ENCODE peak calls at places on chromosomes 6 and 20, in six cellular contexts. B, Q, V, L, K and C are unnamed samples.

GRCh38 chr20:9838378-9839295 is at the start of gene PAK5:
- DNase-seq in L (peak), V (peak), Q (peak), B (peak), K (peak), C (no peak)

GRCh38 chr20:50837532-50838321 is 42.9 kb downstream of the BCAS4 start:
- DNase-seq in B (no peak), Q (no peak), V (no peak), L (no peak), K (peak), C (peak)

GRCh38 chr6:125188037-125188436 is 34.5 kb downstream of the TPD52L1 start:
- DNase-seq in V (no peak), B (no peak), L (no peak), K (peak), Q (peak), C (peak)

GRCh38 chr6:166456360-166457156 is 73.8 kb upstream of the MPC1 start:
- DNase-seq in B (no peak), V (peak), Q (no peak), K (peak), L (no peak), C (no peak)

GRCh38 chr6:47308674-47309325 is 905 bp downstream of the TNFRSF21 start:
- DNase-seq in B (no peak), L (peak), Q (peak), K (peak), V (peak), C (peak)

GRCh38 chr6:18022398-18023231 is 35.2 kb upstream of the KIF13A start:
- DNase-seq in K (peak), V (peak), B (peak), Q (no peak), L (peak), C (peak)

GRCh38 chr6:150087336-150087735 is 18.4 kb upstream of the ULBP3 start:
- DNase-seq in V (no peak), K (no peak), L (no peak), B (no peak), Q (no peak), C (no peak)

GRCh38 chr6:19838442-19839236 is 1.5 kb downstream of the ID4 start:
- DNase-seq in L (peak), B (peak), V (peak), Q (peak), K (peak), C (peak)

GRCh38 chr6:49541210-49541724 is 9.2 kb upstream of the C6orf141 start:
- DNase-seq in K (peak), B (no peak), L (no peak), V (peak), Q (peak), C (peak)

GRCh38 chr6:108546079-108547049 is 14.4 kb upstream of the FOXO3 start:
- DNase-seq in L (no peak), B (no peak), V (no peak), Q (no peak), K (no peak), C (no peak)

GRCh38 chr20:9409981-9410380 is 104.4 kb upstream of the LAMP5 start:
- DNase-seq in B (no peak), Q (peak), V (peak), L (no peak), K (peak), C (no peak)

GRCh38 chr6:163577404-163577803 is 162.9 kb downstream of the QKI start:
- DNase-seq in B (no peak), Q (no peak), L (no peak), K (no peak), V (peak), C (no peak)

GRCh38 chr20:57876163-57876562 is 166.3 kb upstream of the PMEPA1 start:
- DNase-seq in B (no peak), Q (no peak), V (no peak), L (no peak), K (no peak), C (no peak)

GRCh38 chr6:154606457-154606856 is 96.0 kb upstream of the CNKSR3 start:
- DNase-seq in Q (no peak), K (no peak), B (no peak), V (no peak), L (no peak), C (peak)

GRCh38 chr20:3101737-3102574 is 17.4 kb upstream of the AVP start:
- DNase-seq in V (no peak), L (no peak), K (no peak), Q (no peak), B (no peak), C (no peak)

GRCh38 chr6:21587925-21588811 is 5.4 kb upstream of the SOX4 start:
- DNase-seq in B (no peak), K (peak), L (peak), V (peak), Q (peak), C (no peak)

GRCh38 chr6:61886608-61887259 is 399.3 kb downstream of the KHDRBS2 start:
- DNase-seq in B (no peak), V (peak), Q (peak), L (no peak), K (no peak), C (no peak)

GRCh38 chr6:150566486-150566885 is 33.2 kb upstream of the PLEKHG1 start:
- DNase-seq in Q (no peak), B (no peak), V (no peak), L (no peak), K (no peak), C (no peak)

GRCh38 chr20:35546127-35546526 is 4.2 kb downstream of the ERGIC3 start:
- DNase-seq in V (no peak), K (no peak), L (no peak), B (no peak), Q (no peak), C (no peak)
- H2BK5ac ChIP-seq in V (no peak), K (no peak), L (no peak), B (no peak), Q (no peak), C (no peak)

DNA sequence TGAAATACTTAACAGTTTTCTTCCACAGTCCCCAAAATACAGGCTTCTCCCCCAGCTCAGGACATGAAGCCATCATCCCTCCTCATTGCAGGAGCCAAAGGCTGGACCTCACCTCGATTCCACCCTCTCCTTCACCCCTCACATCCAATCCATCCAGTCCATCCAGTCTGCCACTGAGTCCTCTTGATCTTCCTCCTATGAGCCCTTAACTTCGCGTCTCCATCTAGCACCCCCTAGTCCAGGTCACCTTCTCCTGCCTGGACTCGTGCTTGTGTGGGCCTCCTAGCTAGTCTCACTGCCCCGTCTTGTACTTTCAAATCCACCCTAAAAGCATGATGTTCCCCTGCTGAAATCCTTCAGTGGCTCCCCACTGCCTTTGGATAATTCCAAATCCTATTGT is 3.3 kb downstream of the TRIB3 start:
- DNase-seq in B (no peak), K (no peak), L (no peak), Q (no peak), V (no peak), C (no peak)
- H3K4me3 ChIP-seq in B (no peak), K (no peak), L (no peak), Q (no peak), V (no peak), C (no peak)

GRCh38 chr6:159043236-159043635 is 1.6 kb downstream of the TAGAP start:
- DNase-seq in K (no peak), B (no peak), V (no peak), L (no peak), Q (peak), C (no peak)

GRCh38 chr6:159042824-159043181 is 2.0 kb downstream of the TAGAP start:
- DNase-seq in Q (no peak), V (no peak), K (no peak), L (no peak), B (no peak), C (no peak)

GRCh38 chr6:159041181-159041580 is 3.6 kb downstream of the TAGAP start:
- DNase-seq in B (no peak), L (no peak), K (no peak), Q (no peak), V (no peak), C (no peak)

GRCh38 chr6:159043986-159044385 is 805 bp downstream of the TAGAP start:
- DNase-seq in L (no peak), V (no peak), K (no peak), Q (no peak), B (no peak), C (no peak)

GRCh38 chr6:159042003-159042823 is 2.6 kb downstream of the TAGAP start:
- DNase-seq in L (peak), K (peak), B (peak), Q (peak), V (peak), C (peak)
- H2AK5ac ChIP-seq in L (no peak), K (no peak), B (no peak), Q (no peak), V (no peak), C (no peak)

GRCh38 chr20:46640536-46641311 is 10.5 kb downstream of the SLC13A3 start:
- DNase-seq in L (no peak), Q (no peak), B (no peak), K (no peak), V (no peak), C (no peak)
- H2BK5ac ChIP-seq in L (no peak), Q (no peak), B (no peak), K (no peak), V (no peak), C (no peak)

GRCh38 chr20:23035731-23036130 is 619 bp downstream of the SSTR4 start:
- DNase-seq in B (no peak), K (no peak), V (no peak), L (no peak), Q (no peak), C (no peak)
- H3K4me3 ChIP-seq in B (peak), K (no peak), V (no peak), L (no peak), Q (no peak), C (no peak)

GRCh38 chr20:62362991-62363919 is 3.9 kb downstream of the LAMA5 start:
- DNase-seq in V (peak), Q (no peak), B (no peak), K (no peak), L (no peak), C (no peak)
- H2AK5ac ChIP-seq in V (no peak), Q (peak), B (peak), K (no peak), L (peak), C (no peak)

GRCh38 chr6:30615958-30616810 is 859 bp downstream of the PPP1R10 start:
- DNase-seq in Q (peak), L (peak), V (peak), K (no peak), B (no peak), C (peak)
- H2BK5ac ChIP-seq in Q (peak), L (no peak), V (peak), K (peak), B (peak), C (peak)

GRCh38 chr6:36539814-36540568 is 7.3 kb downstream of the STK38 start:
- DNase-seq in L (no peak), B (no peak), V (peak), K (no peak), Q (no peak), C (peak)
- H3K4me3 ChIP-seq in L (no peak), B (no peak), V (no peak), K (no peak), Q (no peak), C (no peak)